ENCODE peak calls at places on chromosomes 12 and 14, in five cellular contexts. E is T1000, Q is renal cortical epithelial cell, P is fibroblast of gingiva, S is EL. J is an unnamed sample.

GRCh38 chr12:57836442-57837375 is 9.8 kb downstream of the CTDSP2 start:
- DNase-seq in S (peak), Q (peak), E (no peak), P (peak), J (peak)

GRCh38 chr12:106997916-106998315 is 11.0 kb upstream of the MTERF2 start:
- DNase-seq in P (no peak), Q (no peak), S (no peak), E (no peak), J (no peak)

GRCh38 chr14:75978249-75978731 is 3.5 kb downstream of the TGFB3 start:
- DNase-seq in Q (no peak), P (peak), S (no peak), E (no peak), J (no peak)

GRCh38 chr12:50276912-50277671 is 6.2 kb downstream of the LIMA1 start:
- DNase-seq in P (no peak), E (no peak), S (no peak), Q (peak), J (no peak)

GRCh38 chr14:72503696-72504368 is 390.1 kb downstream of the DPF3 start:
- DNase-seq in S (peak), Q (peak), E (no peak), P (no peak), J (peak)

GRCh38 chr12:65748332-65748731 is 76.0 kb upstream of the HMGA2 start:
- DNase-seq in Q (no peak), S (no peak), E (no peak), P (no peak), J (no peak)

GRCh38 chr14:71751264-71751663 is 181.0 kb upstream of the RGS6 start:
- DNase-seq in Q (no peak), P (no peak), E (no peak), S (peak), J (no peak)

GRCh38 chr12:123075092-123075491 is 75.8 kb downstream of the PITPNM2 start:
- DNase-seq in P (peak), E (no peak), Q (no peak), S (no peak), J (no peak)

GRCh38 chr12:41944241-41944640 is 200.4 kb downstream of the GXYLT1 start:
- DNase-seq in S (no peak), P (peak), E (no peak), Q (no peak), J (no peak)

GRCh38 chr12:27964123-27964522 is 8.4 kb downstream of the PTHLH start:
- DNase-seq in P (no peak), Q (no peak), E (no peak), S (no peak), J (no peak)

GRCh38 chr12:85394809-85395208 is 114.8 kb downstream of the ALX1 start:
- DNase-seq in Q (no peak), E (no peak), P (no peak), S (no peak), J (no peak)

GRCh38 chr14:64709126-64709525 is 4.9 kb downstream of the PLEKHG3 start:
- DNase-seq in P (no peak), E (no peak), S (no peak), Q (no peak), J (no peak)

GRCh38 chr14:95953111-95953724 is 76.6 kb downstream of the TUNAR start:
- DNase-seq in S (peak), Q (peak), P (no peak), E (no peak), J (no peak)

J was measured in HCEC 1CT.